ENCODE peak calls at places on chromosomes 5 and 9, in five cellular contexts. K is heart right ventricle; G is mesenchymal stem cell; V is CD4-positive, alpha-beta T cell; O is ovary. W is an unnamed sample.

GRCh38 chr5:133606835-133607234 is 5.5 kb downstream of the FSTL4 start:
- DNase-seq in K (no peak), G (no peak), V (no peak), O (no peak), W (no peak)

GRCh38 chr5:135233477-135233876 is 165.6 kb downstream of the MACROH2A1 start:
- DNase-seq in K (no peak), G (no peak), V (no peak), O (no peak), W (no peak)

GRCh38 chr5:34598177-34598794 is 57.8 kb upstream of the RAI14 start:
- DNase-seq in K (no peak), G (peak; percentile 96), V (no peak), O (no peak), W (no peak)

GRCh38 chr9:86741311-86742215 is 205.7 kb downstream of the GAS1 start:
- DNase-seq in K (peak; percentile 15), G (no peak), V (no peak), O (no peak), W (no peak)

GRCh38 chr5:156475831-156476551 is 149.0 kb downstream of the SGCD start:
- DNase-seq in K (peak; percentile 55), G (peak; percentile 94), V (no peak), O (peak; percentile 62), W (no peak)

GRCh38 chr9:132069046-132069898 is 10.4 kb downstream of the MED27 start:
- DNase-seq in K (no peak), G (peak; percentile 47), V (no peak), O (no peak), W (no peak)

GRCh38 chr5:122720347-122720746 is 54.5 kb upstream of the SNX2 start:
- DNase-seq in K (no peak), G (no peak), V (no peak), O (no peak), W (no peak)

GRCh38 chr5:127206320-127207113 is 84.1 kb upstream of the MEGF10 start:
- DNase-seq in K (no peak), G (peak; percentile 85), V (no peak), O (no peak), W (no peak)

GRCh38 chr9:136889858-136890257 is 3.5 kb downstream of the TRAF2 start:
- DNase-seq in K (no peak), G (no peak), V (no peak), O (no peak), W (no peak)

GRCh38 chr5:127290019-127290945 is at the start of gene MEGF10:
- DNase-seq in K (peak; percentile 21), G (peak; percentile 46), V (no peak), O (no peak), W (no peak)

GRCh38 chr5:88882321-88883038 is 504 bp downstream of the MEF2C start:
- DNase-seq in K (no peak), G (peak; percentile 30), V (no peak), O (no peak), W (no peak)

GRCh38 chr9:21591221-21592062 is 109.3 kb upstream of the IFNE start:
- DNase-seq in K (no peak), G (peak; percentile 96), V (no peak), O (no peak), W (no peak)

GRCh38 chr5:170439246-170439943 is 50.2 kb upstream of the KCNMB1 start:
- DNase-seq in K (no peak), G (no peak), V (peak; percentile 20), O (no peak), W (no peak)

GRCh38 chr9:115118471-115119156 is 657 bp upstream of the TNC start:
- DNase-seq in K (peak; percentile 21), G (peak; percentile 92), V (no peak), O (no peak), W (no peak)

GRCh38 chr5:112491257-112491656 is 72.2 kb upstream of the EPB41L4A start:
- DNase-seq in K (no peak), G (no peak), V (no peak), O (no peak), W (no peak)

GRCh38 chr9:120580591-120580896 is 577 bp upstream of the CDK5RAP2 start:
- DNase-seq in K (peak; percentile 7), G (no peak), V (no peak), O (no peak), W (no peak)

GRCh38 chr5:101997235-101997634 is 298.8 kb downstream of the SLCO4C1 start:
- DNase-seq in K (no peak), G (no peak), V (no peak), O (no peak), W (no peak)

GRCh38 chr5:142981886-142982820 is 212.0 kb downstream of the ARHGAP26 start:
- DNase-seq in K (peak; percentile 91), G (peak; percentile 60), V (no peak), O (peak; percentile 84), W (no peak)

GRCh38 chr9:4030751-4031150 is 269.1 kb downstream of the GLIS3 start:
- DNase-seq in K (no peak), G (no peak), V (no peak), O (no peak), W (no peak)

GRCh38 chr5:36948041-36948440 is 71.5 kb downstream of the NIPBL start:
- DNase-seq in K (no peak), G (peak; percentile 16), V (no peak), O (no peak), W (no peak)

GRCh38 chr9:28293691-28294090 is 720.4 kb upstream of the C9orf72 start:
- DNase-seq in K (no peak), G (no peak), V (no peak), O (no peak), W (no peak)

GRCh38 chr5:157926953-157927352 is 68.0 kb upstream of the CLINT1 start:
- DNase-seq in K (no peak), G (no peak), V (no peak), O (no peak), W (no peak)

GRCh38 chr9:127004946-127005769 is 90.6 kb downstream of the RALGPS1 start:
- DNase-seq in K (no peak), G (peak; percentile 32), V (peak; percentile 62), O (no peak), W (peak; percentile 45)

GRCh38 chr5:123261752-123262151 is 161.5 kb downstream of the CEP120 start:
- DNase-seq in K (no peak), G (no peak), V (no peak), O (no peak), W (no peak)

GRCh38 chr5:126044111-126044668 is 379.0 kb upstream of the GRAMD2B start:
- DNase-seq in K (peak; percentile 57), G (peak; percentile 97), V (no peak), O (no peak), W (no peak)

GRCh38 chr9:1050125-1050895 is at the start of gene DMRT2:
- DNase-seq in K (peak; percentile 84), G (no peak), V (no peak), O (peak; percentile 37), W (no peak)

GRCh38 chr9:112809351-112809848 is 58.8 kb downstream of the SNX30 start:
- DNase-seq in K (no peak), G (no peak), V (no peak), O (no peak), W (no peak)

GRCh38 chr5:176803943-176804498 is 6.3 kb upstream of the UNC5A start:
- DNase-seq in K (no peak), G (peak; percentile 29), V (no peak), O (no peak), W (no peak)

GRCh38 chr9:75810063-75810462 is 80.4 kb upstream of the PCSK5 start:
- DNase-seq in K (no peak), G (no peak), V (no peak), O (no peak), W (no peak)

GRCh38 chr9:75814667-75815066 is 75.8 kb upstream of the PCSK5 start:
- DNase-seq in K (no peak), G (peak; percentile 41), V (no peak), O (no peak), W (no peak)

GRCh38 chr9:75811692-75812091 is 78.8 kb upstream of the PCSK5 start:
- DNase-seq in K (no peak), G (no peak), V (no peak), O (no peak), W (no peak)

GRCh38 chr9:75812139-75812538 is 78.3 kb upstream of the PCSK5 start:
- DNase-seq in K (no peak), G (peak; percentile 2), V (no peak), O (no peak), W (no peak)
- H3K9me3 ChIP-seq in K (peaks cover 13% of the 10 kb centered on the region), G (peaks cover 54% of the 10 kb centered on the region), V (peaks cover 13% of the 10 kb centered on the region), O (no peaks in the 10 kb centered on the region), W (no peaks in the 10 kb centered on the region)

DNA sequence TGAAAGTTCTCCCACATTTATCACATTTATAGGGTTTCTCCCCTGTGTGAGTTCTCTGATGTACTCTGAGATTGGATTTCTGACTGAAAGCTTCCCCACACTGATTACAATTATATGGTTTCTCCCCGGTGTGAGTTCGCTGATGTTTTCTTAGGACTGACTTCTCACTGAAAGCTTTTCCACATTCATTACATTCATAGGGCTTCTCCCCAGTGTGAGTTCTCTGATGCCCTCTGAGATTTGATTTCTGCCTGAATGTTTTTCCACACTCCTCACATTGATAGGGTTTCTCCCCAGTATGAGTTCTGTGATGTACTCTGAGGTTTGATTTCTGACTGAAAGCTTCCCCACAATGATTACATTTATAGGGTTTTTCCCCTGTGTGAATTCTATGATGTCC is 36.3 kb downstream of the ZNF782 start:
- DNase-seq in K (no peak), G (no peak), V (no peak), O (no peak), W (no peak)
- H3K9me3 ChIP-seq in K (peaks cover 100% of the 10 kb centered on the region), G (peaks cover 97% of the 10 kb centered on the region), V (peaks cover 98% of the 10 kb centered on the region), O (peaks cover 31% of the 10 kb centered on the region), W (peaks cover 58% of the 10 kb centered on the region)

GRCh38 chr9:97220894-97221477 is 86.5 kb upstream of the CCDC180 start:
- DNase-seq in K (no peak), G (peak; percentile 1), V (no peak), O (no peak), W (no peak)
- H3K9me3 ChIP-seq in K (no peaks in the 10 kb centered on the region), G (no peaks in the 10 kb centered on the region), V (no peaks in the 10 kb centered on the region), O (no peaks in the 10 kb centered on the region), W (no peaks in the 10 kb centered on the region)

GRCh38 chr5:21067724-21068123 is 1079.7 kb upstream of the CDH18 start:
- DNase-seq in K (no peak), G (no peak), V (no peak), O (no peak), W (no peak)

GRCh38 chr5:21058290-21058689 is 1070.3 kb upstream of the CDH18 start:
- DNase-seq in K (no peak), G (no peak), V (no peak), O (no peak), W (no peak)

DNA sequence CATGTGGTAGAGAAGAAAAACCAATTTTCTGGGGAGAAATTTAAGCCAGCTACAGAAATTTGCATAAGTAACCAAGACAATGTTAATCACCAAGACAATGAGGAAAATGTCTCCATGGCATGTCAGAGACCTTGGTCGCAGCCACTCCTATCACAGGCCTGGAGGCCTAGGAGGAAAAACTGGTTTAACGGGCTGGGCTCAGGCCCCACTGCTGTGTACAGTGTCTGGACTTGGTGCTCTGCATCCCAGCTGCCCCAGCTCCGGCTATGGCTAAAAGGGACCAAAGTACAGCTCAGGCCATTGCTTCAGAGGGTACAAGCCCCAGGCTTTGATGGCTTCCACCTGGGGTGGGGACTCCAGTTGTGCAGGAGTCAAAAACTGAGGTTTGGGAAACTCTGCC is 1075.1 kb upstream of the CDH18 start:
- DNase-seq in K (no peak), G (no peak), V (no peak), O (no peak), W (no peak)
- H3K9me3 ChIP-seq in K (no peaks in the 10 kb centered on the region), G (peaks cover 10% of the 10 kb centered on the region), V (peaks cover 9% of the 10 kb centered on the region), O (no peaks in the 10 kb centered on the region), W (peaks cover 3% of the 10 kb centered on the region)

GRCh38 chr9:40911647-40912046 is 216.8 kb downstream of the FOXD4L6 start:
- DNase-seq in K (no peak), G (no peak), V (no peak), O (no peak), W (no peak)
- H3K9me3 ChIP-seq in K (peaks cover 79% of the 10 kb centered on the region), G (peaks cover 90% of the 10 kb centered on the region), V (peaks cover 91% of the 10 kb centered on the region), O (peaks cover 94% of the 10 kb centered on the region), W (peaks cover 71% of the 10 kb centered on the region)